ENCODE peak calls at places on chromosomes 13 and 19, in eight cellular contexts. One of them, this sample, is unnamed. For H3K9me3, the result is how much of the 10 kb centered on the place peaks cover.

GRCh38 chr19:33436360-33437345 is 63.1 kb downstream of the CEBPG start:
- DNase-seq in ovary: no peak
- DNase-seq in A549: no peak
- DNase-seq in left ventricle myocardium inferior: peak
- DNase-seq in tibial nerve: no peak
- DNase-seq in ascending aorta: no peak
- DNase-seq in CD4-positive, alpha-beta T cell: no peak
- DNase-seq in CD8-positive, alpha-beta T cell: no peak
- DNase-seq in this sample: no peak

GRCh38 chr19:6222884-6223283 is 56.9 kb downstream of the MLLT1 start:
- DNase-seq in A549: no peak
- DNase-seq in CD8-positive, alpha-beta T cell: no peak
- DNase-seq in CD4-positive, alpha-beta T cell: no peak
- DNase-seq in ascending aorta: no peak
- DNase-seq in left ventricle myocardium inferior: no peak
- DNase-seq in ovary: no peak
- DNase-seq in tibial nerve: no peak
- DNase-seq in this sample: no peak

GRCh38 chr13:29676535-29676934 is 81.0 kb upstream of the SLC7A1 start:
- DNase-seq in left ventricle myocardium inferior: no peak
- DNase-seq in ascending aorta: no peak
- DNase-seq in CD4-positive, alpha-beta T cell: no peak
- DNase-seq in CD8-positive, alpha-beta T cell: no peak
- DNase-seq in ovary: no peak
- DNase-seq in tibial nerve: no peak
- DNase-seq in A549: peak
- DNase-seq in this sample: no peak

GRCh38 chr19:49807888-49808675 is 5.0 kb downstream of the FUZ start:
- DNase-seq in A549: no peak
- DNase-seq in left ventricle myocardium inferior: no peak
- DNase-seq in CD8-positive, alpha-beta T cell: no peak
- DNase-seq in ascending aorta: no peak
- DNase-seq in ovary: no peak
- DNase-seq in CD4-positive, alpha-beta T cell: no peak
- DNase-seq in tibial nerve: no peak
- DNase-seq in this sample: no peak

GRCh38 chr13:110108348-110109139 is 198.4 kb downstream of the COL4A1 start:
- DNase-seq in left ventricle myocardium inferior: peak
- DNase-seq in CD8-positive, alpha-beta T cell: no peak
- DNase-seq in ascending aorta: no peak
- DNase-seq in CD4-positive, alpha-beta T cell: no peak
- DNase-seq in tibial nerve: peak
- DNase-seq in ovary: peak
- DNase-seq in A549: peak
- DNase-seq in this sample: no peak

GRCh38 chr13:98791611-98792010 is 39.1 kb upstream of the SLC15A1 start:
- DNase-seq in left ventricle myocardium inferior: no peak
- DNase-seq in A549: no peak
- DNase-seq in ascending aorta: no peak
- DNase-seq in CD4-positive, alpha-beta T cell: no peak
- DNase-seq in ovary: no peak
- DNase-seq in tibial nerve: no peak
- DNase-seq in CD8-positive, alpha-beta T cell: no peak
- DNase-seq in this sample: no peak

GRCh38 chr13:57409121-57409520 is 222.4 kb upstream of the PCDH17 start:
- DNase-seq in ovary: no peak
- DNase-seq in A549: no peak
- DNase-seq in ascending aorta: no peak
- DNase-seq in CD8-positive, alpha-beta T cell: no peak
- DNase-seq in tibial nerve: no peak
- DNase-seq in left ventricle myocardium inferior: no peak
- DNase-seq in CD4-positive, alpha-beta T cell: no peak
- DNase-seq in this sample: no peak

GRCh38 chr13:101576977-101577376 is 124.5 kb downstream of the ITGBL1 start:
- DNase-seq in left ventricle myocardium inferior: no peak
- DNase-seq in CD8-positive, alpha-beta T cell: no peak
- DNase-seq in tibial nerve: no peak
- DNase-seq in ascending aorta: no peak
- DNase-seq in ovary: no peak
- DNase-seq in CD4-positive, alpha-beta T cell: no peak
- DNase-seq in A549: no peak
- DNase-seq in this sample: no peak

GRCh38 chr13:91868351-91868750 is 469.9 kb downstream of the GPC5 start:
- DNase-seq in left ventricle myocardium inferior: no peak
- DNase-seq in A549: no peak
- DNase-seq in ovary: no peak
- DNase-seq in tibial nerve: no peak
- DNase-seq in ascending aorta: no peak
- DNase-seq in CD4-positive, alpha-beta T cell: no peak
- DNase-seq in CD8-positive, alpha-beta T cell: no peak
- DNase-seq in this sample: no peak

GRCh38 chr19:39246951-39247669 is 1.5 kb downstream of the IFNL4 start:
- DNase-seq in CD4-positive, alpha-beta T cell: no peak
- DNase-seq in left ventricle myocardium inferior: peak
- DNase-seq in ascending aorta: no peak
- DNase-seq in tibial nerve: no peak
- DNase-seq in CD8-positive, alpha-beta T cell: peak
- DNase-seq in ovary: no peak
- DNase-seq in A549: no peak
- DNase-seq in this sample: no peak

GRCh38 chr13:58455094-58455493 is 823.5 kb downstream of the PCDH17 start:
- DNase-seq in tibial nerve: no peak
- DNase-seq in ascending aorta: no peak
- DNase-seq in CD8-positive, alpha-beta T cell: no peak
- DNase-seq in A549: no peak
- DNase-seq in left ventricle myocardium inferior: no peak
- DNase-seq in ovary: no peak
- DNase-seq in CD4-positive, alpha-beta T cell: no peak
- DNase-seq in this sample: no peak

GRCh38 chr13:30376426-30377311 is 45.6 kb upstream of the UBE2L5 start:
- DNase-seq in CD4-positive, alpha-beta T cell: peak
- DNase-seq in ascending aorta: no peak
- DNase-seq in left ventricle myocardium inferior: no peak
- DNase-seq in ovary: no peak
- DNase-seq in tibial nerve: no peak
- DNase-seq in A549: no peak
- DNase-seq in CD8-positive, alpha-beta T cell: peak
- DNase-seq in this sample: peak

GRCh38 chr13:63481334-63481733 is 2065.7 kb upstream of the PCDH20 start:
- DNase-seq in ascending aorta: no peak
- DNase-seq in ovary: no peak
- DNase-seq in CD8-positive, alpha-beta T cell: no peak
- DNase-seq in tibial nerve: no peak
- DNase-seq in left ventricle myocardium inferior: no peak
- DNase-seq in CD4-positive, alpha-beta T cell: no peak
- DNase-seq in A549: no peak
- DNase-seq in this sample: no peak

GRCh38 chr13:97134364-97135095 is 87.6 kb upstream of the MBNL2 start:
- DNase-seq in CD8-positive, alpha-beta T cell: no peak
- DNase-seq in A549: no peak
- DNase-seq in tibial nerve: no peak
- DNase-seq in ascending aorta: no peak
- DNase-seq in ovary: no peak
- DNase-seq in left ventricle myocardium inferior: no peak
- DNase-seq in CD4-positive, alpha-beta T cell: no peak
- DNase-seq in this sample: no peak

GRCh38 chr19:56864443-56865125 is 24.1 kb upstream of the PEG3 start:
- DNase-seq in left ventricle myocardium inferior: no peak
- DNase-seq in A549: no peak
- DNase-seq in ascending aorta: no peak
- DNase-seq in CD8-positive, alpha-beta T cell: no peak
- DNase-seq in tibial nerve: no peak
- DNase-seq in ovary: no peak
- DNase-seq in CD4-positive, alpha-beta T cell: no peak
- DNase-seq in this sample: no peak

GRCh38 chr19:56873493-56873892 is 33.0 kb upstream of the PEG3 start:
- DNase-seq in A549: no peak
- DNase-seq in CD8-positive, alpha-beta T cell: no peak
- DNase-seq in left ventricle myocardium inferior: no peak
- DNase-seq in tibial nerve: no peak
- DNase-seq in ovary: no peak
- DNase-seq in ascending aorta: no peak
- DNase-seq in CD4-positive, alpha-beta T cell: no peak
- DNase-seq in this sample: no peak

GRCh38 chr19:56866563-56866962 is 26.0 kb upstream of the PEG3 start:
- DNase-seq in CD4-positive, alpha-beta T cell: no peak
- DNase-seq in tibial nerve: no peak
- DNase-seq in ascending aorta: no peak
- DNase-seq in left ventricle myocardium inferior: no peak
- DNase-seq in ovary: peak
- DNase-seq in A549: no peak
- DNase-seq in CD8-positive, alpha-beta T cell: no peak
- DNase-seq in this sample: no peak

GRCh38 chr19:56869886-56870285 is 29.4 kb upstream of the PEG3 start:
- DNase-seq in ovary: no peak
- DNase-seq in CD4-positive, alpha-beta T cell: no peak
- DNase-seq in left ventricle myocardium inferior: no peak
- DNase-seq in A549: no peak
- DNase-seq in CD8-positive, alpha-beta T cell: no peak
- DNase-seq in tibial nerve: no peak
- DNase-seq in ascending aorta: no peak
- DNase-seq in this sample: no peak

GRCh38 chr19:56868446-56868845 is 27.9 kb upstream of the PEG3 start:
- DNase-seq in CD4-positive, alpha-beta T cell: no peak
- DNase-seq in tibial nerve: no peak
- DNase-seq in ascending aorta: no peak
- DNase-seq in A549: no peak
- DNase-seq in CD8-positive, alpha-beta T cell: no peak
- DNase-seq in left ventricle myocardium inferior: no peak
- DNase-seq in ovary: no peak
- DNase-seq in this sample: no peak
- H3K9me3 ChIP-seq in CD4-positive, alpha-beta T cell: under half
- H3K9me3 ChIP-seq in tibial nerve: half or more
- H3K9me3 ChIP-seq in ascending aorta: under half
- H3K9me3 ChIP-seq in A549: half or more
- H3K9me3 ChIP-seq in CD8-positive, alpha-beta T cell: under half
- H3K9me3 ChIP-seq in left ventricle myocardium inferior: under half
- H3K9me3 ChIP-seq in ovary: under half
- H3K9me3 ChIP-seq in this sample: under half

GRCh38 chr19:54534156-54534555 is 31.5 kb downstream of the LAIR2 start:
- DNase-seq in left ventricle myocardium inferior: no peak
- DNase-seq in CD8-positive, alpha-beta T cell: no peak
- DNase-seq in ascending aorta: no peak
- DNase-seq in ovary: no peak
- DNase-seq in A549: no peak
- DNase-seq in CD4-positive, alpha-beta T cell: no peak
- DNase-seq in tibial nerve: no peak
- DNase-seq in this sample: no peak

GRCh38 chr19:54532528-54532927 is 29.9 kb downstream of the LAIR2 start:
- DNase-seq in CD8-positive, alpha-beta T cell: peak
- DNase-seq in ovary: no peak
- DNase-seq in ascending aorta: no peak
- DNase-seq in left ventricle myocardium inferior: no peak
- DNase-seq in A549: no peak
- DNase-seq in tibial nerve: no peak
- DNase-seq in CD4-positive, alpha-beta T cell: no peak
- DNase-seq in this sample: no peak

GRCh38 chr19:54535601-54536000 is 33.0 kb downstream of the LAIR2 start:
- DNase-seq in ascending aorta: no peak
- DNase-seq in ovary: no peak
- DNase-seq in CD4-positive, alpha-beta T cell: no peak
- DNase-seq in left ventricle myocardium inferior: no peak
- DNase-seq in CD8-positive, alpha-beta T cell: no peak
- DNase-seq in tibial nerve: no peak
- DNase-seq in A549: no peak
- DNase-seq in this sample: no peak

GRCh38 chr19:54533476-54533875 is 30.8 kb downstream of the LAIR2 start:
- DNase-seq in ovary: no peak
- DNase-seq in CD8-positive, alpha-beta T cell: no peak
- DNase-seq in ascending aorta: no peak
- DNase-seq in left ventricle myocardium inferior: no peak
- DNase-seq in CD4-positive, alpha-beta T cell: no peak
- DNase-seq in A549: no peak
- DNase-seq in tibial nerve: no peak
- DNase-seq in this sample: no peak

DNA sequence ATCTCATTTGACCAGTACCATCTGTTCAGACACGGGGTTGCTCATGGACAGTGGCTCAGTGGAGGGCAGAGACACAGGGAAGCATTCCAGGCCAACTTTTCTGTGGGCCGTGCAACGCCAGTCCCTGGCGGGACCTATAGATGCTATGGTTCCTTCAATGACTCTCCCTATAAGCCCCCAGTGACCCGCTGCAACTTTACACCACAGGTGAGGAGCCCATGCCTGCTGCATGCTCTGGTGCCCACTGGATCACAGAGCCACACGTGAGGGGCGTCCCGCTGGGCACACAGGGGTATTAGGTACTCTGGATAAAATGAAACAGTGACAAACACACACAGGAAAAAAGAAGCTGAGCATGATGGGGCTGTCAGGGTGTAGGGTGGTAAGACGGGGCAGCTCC is 34.3 kb downstream of the LAIR2 start:
- DNase-seq in CD4-positive, alpha-beta T cell: no peak
- DNase-seq in ovary: no peak
- DNase-seq in CD8-positive, alpha-beta T cell: no peak
- DNase-seq in A549: no peak
- DNase-seq in left ventricle myocardium inferior: no peak
- DNase-seq in ascending aorta: no peak
- DNase-seq in tibial nerve: no peak
- DNase-seq in this sample: no peak
- H3K9me3 ChIP-seq in CD4-positive, alpha-beta T cell: under half
- H3K9me3 ChIP-seq in ovary: under half
- H3K9me3 ChIP-seq in CD8-positive, alpha-beta T cell: under half
- H3K9me3 ChIP-seq in A549: under half
- H3K9me3 ChIP-seq in left ventricle myocardium inferior: under half
- H3K9me3 ChIP-seq in ascending aorta: under half
- H3K9me3 ChIP-seq in tibial nerve: under half
- H3K9me3 ChIP-seq in this sample: under half

GRCh38 chr19:22807061-22807835 is 23.3 kb upstream of the ZNF99 start:
- DNase-seq in ascending aorta: no peak
- DNase-seq in left ventricle myocardium inferior: no peak
- DNase-seq in ovary: no peak
- DNase-seq in A549: no peak
- DNase-seq in tibial nerve: no peak
- DNase-seq in CD8-positive, alpha-beta T cell: no peak
- DNase-seq in CD4-positive, alpha-beta T cell: no peak
- DNase-seq in this sample: no peak

GRCh38 chr19:22806418-22806817 is 22.5 kb upstream of the ZNF99 start:
- DNase-seq in ascending aorta: no peak
- DNase-seq in A549: no peak
- DNase-seq in ovary: no peak
- DNase-seq in CD8-positive, alpha-beta T cell: no peak
- DNase-seq in tibial nerve: no peak
- DNase-seq in left ventricle myocardium inferior: no peak
- DNase-seq in CD4-positive, alpha-beta T cell: no peak
- DNase-seq in this sample: no peak
- H3K9me3 ChIP-seq in ascending aorta: under half
- H3K9me3 ChIP-seq in A549: under half
- H3K9me3 ChIP-seq in ovary: under half
- H3K9me3 ChIP-seq in CD8-positive, alpha-beta T cell: under half
- H3K9me3 ChIP-seq in tibial nerve: under half
- H3K9me3 ChIP-seq in left ventricle myocardium inferior: under half
- H3K9me3 ChIP-seq in CD4-positive, alpha-beta T cell: under half
- H3K9me3 ChIP-seq in this sample: under half

DNA sequence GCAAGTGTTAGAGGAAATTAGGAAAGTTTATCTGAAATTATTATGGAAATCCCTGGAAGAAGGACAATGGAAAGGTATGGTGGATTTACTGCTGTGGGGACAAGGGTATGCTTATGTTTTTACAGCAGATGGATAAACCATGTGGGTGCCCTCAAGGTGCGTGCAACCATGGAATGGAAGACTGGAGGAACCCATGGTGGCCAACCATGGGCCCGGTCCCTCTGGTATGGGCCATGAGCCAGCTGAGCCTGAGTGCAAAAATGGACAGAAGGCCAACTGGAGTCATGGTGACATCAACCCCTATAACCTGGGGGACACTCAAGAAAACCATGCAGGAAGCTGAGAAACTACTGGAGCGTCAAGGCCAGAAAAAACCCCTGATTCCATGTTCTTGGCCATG is 46.1 kb upstream of the ZNF726 start:
- DNase-seq in ovary: no peak
- DNase-seq in tibial nerve: no peak
- DNase-seq in left ventricle myocardium inferior: no peak
- DNase-seq in A549: no peak
- DNase-seq in CD8-positive, alpha-beta T cell: no peak
- DNase-seq in CD4-positive, alpha-beta T cell: no peak
- DNase-seq in ascending aorta: no peak
- DNase-seq in this sample: no peak
- H3K9me3 ChIP-seq in ovary: under half
- H3K9me3 ChIP-seq in tibial nerve: under half
- H3K9me3 ChIP-seq in left ventricle myocardium inferior: under half
- H3K9me3 ChIP-seq in A549: under half
- H3K9me3 ChIP-seq in CD8-positive, alpha-beta T cell: under half
- H3K9me3 ChIP-seq in CD4-positive, alpha-beta T cell: under half
- H3K9me3 ChIP-seq in ascending aorta: under half
- H3K9me3 ChIP-seq in this sample: under half